ENCODE peak calls at places on chromosomes 7 and 10, in seven cellular contexts. H is central memory CD4-positive, alpha-beta T cell; B is activated T-cell treated with anti-CD3 and anti-CD28 coated beads for 1 hour; L is stimulated activated CD8-positive, alpha-beta memory T cell treated with anti-CD3 and anti-CD28 coated beads, Interleukin-7, amount 100 ng/mL, for 1 hour; X is CD4-positive, CD25-positive, alpha-beta regulatory T cell; N is aorta; W is Kasumi-1. V is an unnamed sample.

GRCh38 chr7:47180268-47180826 is 401.6 kb downstream of the TNS3 start:
- DNase-seq in N (no peak), B (no peak), H (no peak), W (peak), L (no peak), X (no peak), V (peak)

GRCh38 chr10:102619281-102619981 is 24.8 kb upstream of the TRIM8 start:
- DNase-seq in L (no peak), B (no peak), H (no peak), W (no peak), N (peak), X (no peak), V (no peak)

GRCh38 chr10:132867801-132868644 is 74.3 kb downstream of the CFAP46 start:
- DNase-seq in L (no peak), W (no peak), N (peak), X (no peak), B (no peak), H (no peak), V (no peak)

GRCh38 chr10:2278391-2278790 is 541.1 kb upstream of the ADARB2 start:
- DNase-seq in L (no peak), X (no peak), N (no peak), W (no peak), H (no peak), B (no peak), V (no peak)

GRCh38 chr10:102112210-102112817 is 7.9 kb downstream of the LDB1 start:
- DNase-seq in H (no peak), B (no peak), N (no peak), W (peak), X (no peak), L (no peak), V (no peak)

GRCh38 chr7:30559566-30559965 is 35.1 kb upstream of the GARS1 start:
- DNase-seq in H (no peak), N (no peak), L (no peak), B (no peak), W (no peak), X (no peak), V (no peak)

GRCh38 chr7:90597879-90598278 is 1.8 kb downstream of the CDK14 start:
- DNase-seq in L (no peak), X (no peak), B (no peak), H (no peak), N (peak), W (no peak), V (no peak)

GRCh38 chr7:136140469-136140868 is 163.3 kb upstream of the MTPN start:
- DNase-seq in B (no peak), H (no peak), L (no peak), X (no peak), W (no peak), N (no peak), V (no peak)

GRCh38 chr7:64574481-64575159 is 11.7 kb upstream of the ZNF680 start:
- DNase-seq in B (no peak), X (no peak), N (peak), H (no peak), L (no peak), W (no peak), V (no peak)

GRCh38 chr10:132961864-132962622 is 19.7 kb upstream of the CFAP46 start:
- DNase-seq in N (peak), L (peak), W (no peak), B (peak), H (peak), X (peak), V (no peak)

GRCh38 chr7:128732521-128733277 is 6.5 kb upstream of the CALU start:
- DNase-seq in W (no peak), X (no peak), L (no peak), H (no peak), N (no peak), B (no peak), V (no peak)

GRCh38 chr10:28879875-28880381 is 202.6 kb downstream of the BAMBI start:
- DNase-seq in X (no peak), B (no peak), N (peak), W (no peak), H (no peak), L (no peak), V (no peak)

GRCh38 chr10:74976565-74976964 is 134.9 kb upstream of the SAMD8 start:
- DNase-seq in N (no peak), X (no peak), B (no peak), W (no peak), H (no peak), L (no peak), V (no peak)

GRCh38 chr10:90913774-90914420 is 7.0 kb downstream of the ANKRD1 start:
- DNase-seq in X (no peak), N (no peak), H (no peak), W (no peak), L (no peak), B (no peak), V (no peak)

GRCh38 chr10:44973323-44974081 is 5.1 kb downstream of the DEPP1 start:
- DNase-seq in N (peak), W (no peak), X (no peak), B (no peak), H (no peak), L (no peak), V (no peak)

GRCh38 chr10:62171791-62172190 is 96.9 kb downstream of the RTKN2 start:
- DNase-seq in L (no peak), B (no peak), N (no peak), H (no peak), X (no peak), W (no peak), V (no peak)

GRCh38 chr7:1977059-1977875 is 255.5 kb downstream of the MAD1L1 start:
- DNase-seq in N (peak), H (no peak), W (no peak), X (no peak), L (no peak), B (no peak), V (no peak)

GRCh38 chr7:7265676-7266075 is 83.3 kb downstream of the C1GALT1 start:
- DNase-seq in N (no peak), X (no peak), B (no peak), H (no peak), W (no peak), L (no peak), V (no peak)

GRCh38 chr7:69276011-69276729 is 322.1 kb upstream of the AUTS2 start:
- DNase-seq in X (no peak), W (no peak), H (no peak), N (no peak), B (no peak), L (no peak), V (no peak)

GRCh38 chr7:69782917-69783684 is 184.8 kb downstream of the AUTS2 start:
- DNase-seq in W (no peak), X (no peak), B (no peak), N (no peak), L (no peak), H (no peak), V (no peak)

GRCh38 chr7:133434246-133434865 is 181.5 kb downstream of the EXOC4 start:
- DNase-seq in L (no peak), N (no peak), H (no peak), W (peak), X (no peak), B (no peak), V (peak)

GRCh38 chr10:104711167-104711765 is 70.2 kb downstream of the SORCS3 start:
- DNase-seq in H (no peak), W (no peak), B (no peak), L (no peak), N (no peak), X (no peak), V (no peak)

GRCh38 chr10:25888627-25889026 is 45.4 kb upstream of the MYO3A start:
- DNase-seq in N (no peak), W (no peak), X (no peak), B (no peak), H (no peak), L (no peak), V (no peak)

GRCh38 chr7:96330193-96330592 is 8.3 kb upstream of the SLC25A13 start:
- DNase-seq in B (no peak), W (no peak), N (no peak), H (no peak), L (no peak), X (no peak), V (no peak)

GRCh38 chr7:131829911-131830310 is 273.5 kb upstream of the PODXL start:
- DNase-seq in B (no peak), X (no peak), H (no peak), W (no peak), L (no peak), N (no peak), V (no peak)

GRCh38 chr10:24206334-24206733 is 2.6 kb upstream of the KIAA1217 start:
- DNase-seq in H (no peak), B (no peak), N (no peak), L (no peak), X (no peak), W (no peak), V (no peak)

GRCh38 chr7:86485842-86486241 is 157.9 kb upstream of the GRM3 start:
- DNase-seq in B (no peak), L (no peak), W (no peak), N (no peak), H (no peak), X (no peak), V (no peak)

GRCh38 chr10:88505265-88505664 is 77.9 kb downstream of the RNLS start:
- DNase-seq in W (no peak), L (no peak), N (no peak), H (no peak), X (no peak), B (no peak), V (no peak)

GRCh38 chr7:38309555-38309954 is 36.1 kb upstream of the TARP start:
- DNase-seq in L (no peak), B (no peak), W (no peak), H (no peak), N (no peak), X (no peak), V (no peak)

GRCh38 chr7:151595702-151596340 is 76.1 kb upstream of the RHEB start:
- DNase-seq in N (no peak), W (no peak), B (no peak), L (no peak), X (no peak), H (no peak), V (no peak)

GRCh38 chr7:106592282-106593027 is 68.5 kb downstream of the CCDC71L start:
- DNase-seq in L (no peak), W (no peak), H (no peak), B (no peak), X (no peak), N (no peak), V (no peak)

GRCh38 chr7:82020076-82020475 is 250.2 kb upstream of the HGF start:
- DNase-seq in X (no peak), B (no peak), H (no peak), N (no peak), W (no peak), L (no peak), V (no peak)

GRCh38 chr10:132580157-132580556 is 42.6 kb downstream of the INPP5A start:
- DNase-seq in X (no peak), L (no peak), N (no peak), B (no peak), W (no peak), H (no peak), V (no peak)

GRCh38 chr10:131844546-131845084 is 56.2 kb upstream of the PPP2R2D start:
- DNase-seq in H (no peak), X (no peak), L (no peak), W (no peak), N (peak), B (no peak), V (no peak)

GRCh38 chr7:16668049-16668858 is 22.3 kb downstream of the BZW2 start:
- DNase-seq in L (no peak), H (no peak), W (no peak), X (no peak), N (no peak), B (no peak), V (no peak)

GRCh38 chr7:36086571-36086970 is 66.5 kb upstream of the EEPD1 start:
- DNase-seq in B (no peak), L (no peak), X (no peak), H (no peak), N (no peak), W (no peak), V (no peak)

GRCh38 chr7:92057375-92057774 is 76.9 kb downstream of the CYP51A1 start:
- DNase-seq in B (no peak), H (no peak), L (no peak), W (no peak), N (no peak), X (no peak), V (no peak)

GRCh38 chr7:83413425-83413824 is 235.5 kb downstream of the SEMA3E start:
- DNase-seq in X (no peak), N (no peak), H (no peak), W (no peak), B (no peak), L (no peak), V (no peak)

GRCh38 chr7:4406288-4407058 is 275.6 kb upstream of the FOXK1 start:
- DNase-seq in W (no peak), X (no peak), N (no peak), L (no peak), H (no peak), B (no peak), V (no peak)

V was measured in Jurkat, Clone E6-1.